ENCODE peak calls at places on chromosomes 11 and 22, in six cellular contexts. J, Z, Y, H, G and N are unnamed samples.
A peak's percentile ranks its signal among the peaks of the same experiment; 100 is the strongest.

GRCh38 chr11:19101803-19102520 is 15.0 kb upstream of the ZDHHC13 start:
- DNase-seq in J (no peak), Z (no peak), Y (no peak), H (no peak), G (no peak), N (no peak)

GRCh38 chr11:65794570-65795510 is 8.0 kb downstream of the OVOL1 start:
- DNase-seq in J (no peak), Z (no peak), Y (no peak), H (peak; percentile 31), G (no peak), N (no peak)

GRCh38 chr11:72475359-72475758 is 41.0 kb upstream of the CLPB start:
- DNase-seq in J (no peak), Z (no peak), Y (no peak), H (no peak), G (no peak), N (no peak)

GRCh38 chr11:94171693-94172440 is 43.2 kb downstream of the PANX1 start:
- DNase-seq in J (peak; percentile 75), Z (peak; percentile 32), Y (peak; percentile 75), H (peak; percentile 31), G (peak; percentile 16), N (peak; percentile 39)

GRCh38 chr11:57638005-57638760 is 11.5 kb downstream of the YPEL4 start:
- DNase-seq in J (peak; percentile 94), Z (peak; percentile 89), Y (no peak), H (peak; percentile 55), G (no peak), N (peak; percentile 98)

GRCh38 chr11:63866211-63866610 is 27.3 kb downstream of the MARK2 start:
- DNase-seq in J (no peak), Z (no peak), Y (peak; percentile 52), H (no peak), G (no peak), N (no peak)

GRCh38 chr11:79285756-79286155 is 155.1 kb downstream of the TENM4 start:
- DNase-seq in J (no peak), Z (no peak), Y (no peak), H (no peak), G (no peak), N (no peak)

GRCh38 chr11:288328-289144 is at the start of gene PGGHG:
- DNase-seq in J (peak; percentile 45), Z (no peak), Y (peak; percentile 86), H (no peak), G (no peak), N (peak; percentile 95)

GRCh38 chr11:12441081-12441801 is 63.9 kb downstream of the PARVA start:
- DNase-seq in J (no peak), Z (no peak), Y (no peak), H (no peak), G (no peak), N (no peak)

GRCh38 chr22:45718391-45718790 is 46.8 kb downstream of the ATXN10 start:
- DNase-seq in J (no peak), Z (no peak), Y (no peak), H (no peak), G (no peak), N (no peak)

GRCh38 chr11:64877390-64878222 is 815 bp downstream of the EHD1 start:
- DNase-seq in J (no peak), Z (no peak), Y (peak; percentile 35), H (no peak), G (no peak), N (peak; percentile 67)

GRCh38 chr11:61826930-61827572 is 1.0 kb upstream of the FADS2 start:
- DNase-seq in J (no peak), Z (no peak), Y (no peak), H (no peak), G (no peak), N (peak; percentile 53)

GRCh38 chr22:19800761-19801244 is 40.2 kb downstream of the TBX1 start:
- DNase-seq in J (peak; percentile 58), Z (peak; percentile 39), Y (peak; percentile 60), H (peak; percentile 34), G (no peak), N (peak; percentile 61)

GRCh38 chr22:42285604-42286003 is 15.2 kb upstream of the TCF20 start:
- DNase-seq in J (no peak), Z (no peak), Y (no peak), H (no peak), G (no peak), N (no peak)

GRCh38 chr11:128653828-128654231 is 40.0 kb upstream of the FLI1 start:
- DNase-seq in J (peak; percentile 43), Z (peak; percentile 47), Y (no peak), H (no peak), G (no peak), N (no peak)

GRCh38 chr11:76094729-76095128 is 111.6 kb downstream of the WNT11 start:
- DNase-seq in J (no peak), Z (no peak), Y (no peak), H (no peak), G (no peak), N (no peak)
- TF ChIP-seq CTCF in J (no peak), Z (no peak), Y (no peak), H (no peak), G (no peak), N (no peak)

DNA sequence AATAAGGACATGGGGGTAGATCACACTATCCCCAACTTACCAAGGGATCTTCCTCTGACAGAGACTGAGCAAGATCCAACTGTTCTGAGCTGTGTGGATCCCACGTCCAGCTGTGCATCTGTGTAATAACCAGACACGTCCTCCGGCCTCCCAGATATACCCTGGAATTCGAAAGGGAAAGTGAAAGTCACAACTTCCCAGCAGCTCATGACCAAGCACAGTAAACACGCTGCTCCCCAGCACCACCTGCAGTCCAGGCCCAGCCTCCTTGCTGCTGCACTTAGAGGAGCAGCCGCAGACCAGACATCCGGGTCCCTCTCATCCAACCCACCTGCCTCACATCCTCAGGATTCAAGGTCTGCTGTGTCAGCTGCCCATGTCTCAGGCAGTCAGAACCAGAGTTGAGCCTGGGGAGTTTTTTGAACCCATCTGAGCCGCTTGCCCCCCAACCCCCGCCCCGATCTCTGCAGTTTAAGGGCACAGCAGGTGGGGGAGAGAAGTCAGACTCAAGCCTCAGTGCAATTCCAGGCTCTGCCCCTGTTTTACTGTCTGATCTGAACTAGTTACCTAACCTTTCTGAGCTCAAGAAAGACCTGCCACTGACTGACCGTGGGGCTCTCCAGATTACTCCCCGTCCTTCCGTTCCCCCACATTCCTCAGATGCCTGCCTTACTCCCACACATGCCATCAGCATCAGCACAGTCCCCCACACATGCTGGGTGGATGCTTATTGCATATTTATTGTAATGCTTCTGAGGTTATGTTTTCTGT is at the start of gene APOL2:
- DNase-seq in J (peak; percentile 85), Z (peak; percentile 85), Y (peak; percentile 91), H (peak; percentile 94), G (peak; percentile 83), N (peak; percentile 85)
- TF ChIP-seq MAX in J (peak; percentile 62), Z (peak; percentile 42), Y (peak; percentile 79), H (peak; percentile 76), G (peak; percentile 73), N (peak; percentile 73)

GRCh38 chr11:44466531-44467179 is 98.8 kb upstream of the CD82 start:
- DNase-seq in J (no peak), Z (no peak), Y (no peak), H (no peak), G (no peak), N (no peak)

GRCh38 chr11:44467931-44468330 is 97.5 kb upstream of the CD82 start:
- DNase-seq in J (no peak), Z (no peak), Y (no peak), H (no peak), G (no peak), N (no peak)

GRCh38 chr11:44463751-44464150 is 101.7 kb upstream of the CD82 start:
- DNase-seq in J (no peak), Z (no peak), Y (no peak), H (no peak), G (no peak), N (no peak)

GRCh38 chr11:44467413-44467812 is 98.0 kb upstream of the CD82 start:
- DNase-seq in J (peak; percentile 46), Z (no peak), Y (no peak), H (no peak), G (no peak), N (no peak)

DNA sequence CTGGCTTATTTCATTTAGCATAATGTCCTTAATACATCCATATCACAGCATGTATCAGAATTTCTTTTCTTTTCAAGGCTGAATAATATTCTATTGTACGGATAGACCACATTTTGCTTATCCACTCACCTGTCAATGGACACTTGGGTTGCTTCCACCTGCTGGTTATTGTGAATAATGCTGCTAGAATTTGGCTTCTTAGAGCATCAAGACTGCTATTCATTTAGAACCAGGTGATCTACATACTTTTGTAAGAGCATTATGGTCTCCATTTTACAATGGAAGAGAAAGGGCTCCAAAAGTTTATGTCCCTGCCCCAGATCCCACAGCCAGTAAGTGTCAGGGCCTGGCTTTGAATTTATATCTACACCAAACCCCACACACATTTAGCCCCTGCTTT is 100.7 kb upstream of the CD82 start:
- DNase-seq in J (no peak), Z (peak; percentile 45), Y (peak; percentile 24), H (peak; percentile 18), G (peak; percentile 53), N (no peak)
- TF ChIP-seq CTCF in J (no peak), Z (no peak), Y (peak; percentile 38), H (peak; percentile 23), G (peak; percentile 48), N (no peak)

DNA sequence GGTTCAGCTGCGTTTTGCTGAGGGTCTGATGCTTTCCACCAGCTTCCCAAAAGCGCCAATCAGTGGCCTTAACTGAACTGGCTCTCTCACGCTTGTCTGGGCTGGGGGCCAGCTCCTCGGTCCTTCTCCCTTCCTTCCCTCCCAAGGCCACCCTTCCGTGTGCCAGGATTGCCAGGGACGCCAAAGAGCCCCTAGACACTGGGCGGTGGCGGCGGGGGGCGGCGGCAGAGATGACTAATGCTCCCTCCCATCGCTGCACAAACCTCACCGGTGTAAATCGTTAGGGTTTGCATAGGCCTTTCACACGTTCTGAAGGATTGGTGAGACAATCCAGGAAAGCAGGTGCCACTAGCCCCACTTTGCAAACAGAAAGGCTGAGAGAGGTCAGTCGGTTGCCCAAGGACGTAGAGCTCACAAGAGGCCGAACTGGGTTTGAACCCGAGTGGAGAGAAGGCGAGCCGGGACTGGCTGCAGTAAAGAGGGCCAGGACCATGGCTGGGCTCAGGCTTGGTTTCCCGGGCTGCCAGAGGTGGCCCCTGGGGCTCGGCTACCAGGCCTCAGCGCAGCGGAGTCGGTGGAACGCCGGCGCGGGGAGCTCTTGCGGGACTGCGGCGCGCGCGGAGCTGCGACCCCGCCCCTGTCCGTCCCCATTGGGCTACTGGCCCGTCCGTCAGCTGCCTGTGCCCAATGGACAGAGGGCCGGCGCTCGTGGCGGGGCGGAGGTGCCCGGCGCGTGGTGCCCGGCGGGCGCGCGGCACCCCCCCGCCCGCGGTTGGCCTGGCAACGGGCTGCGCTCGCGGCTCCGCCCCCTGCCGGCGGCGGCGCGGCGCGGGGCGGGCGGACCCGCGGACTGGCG is 589 bp upstream of the GNAZ start:
- DNase-seq in J (peak; percentile 93), Z (peak; percentile 82), Y (peak; percentile 99), H (peak; percentile 77), G (peak; percentile 71), N (peak; percentile 99)
- TF ChIP-seq MAX in J (no peak), Z (peak; percentile 37), Y (no peak), H (peak; percentile 80), G (peak; percentile 41), N (peak; percentile 36)